ENCODE peak calls at places on chromosomes 13 and 19, in seven cellular contexts. S, L, O, Z, E, H and B are unnamed samples.
A peak's percentile ranks its signal among the peaks of the same experiment; 100 is the strongest.

GRCh38 chr13:40172149-40172591 is 494.3 kb downstream of the FOXO1 start:
- DNase-seq in S (no peak), E (no peak), Z (no peak), H (no peak), O (no peak), L (peak; percentile 58), B (no peak)

GRCh38 chr13:110341445-110342247 is 34.6 kb downstream of the COL4A2 start:
- DNase-seq in H (no peak), E (peak; percentile 5), O (no peak), S (no peak), L (no peak), Z (no peak), B (no peak)

GRCh38 chr13:99752373-99752772 is 219.2 kb downstream of the ZIC5 start:
- DNase-seq in Z (no peak), E (no peak), O (no peak), L (no peak), H (no peak), S (no peak), B (no peak)

GRCh38 chr19:52946322-52947310 is 16.1 kb downstream of the ZNF816 start:
- DNase-seq in Z (no peak), E (no peak), O (no peak), L (no peak), S (no peak), H (no peak), B (peak; percentile 9)

GRCh38 chr13:36848228-36848982 is 29.4 kb downstream of the RFXAP start:
- DNase-seq in H (peak; percentile 6), S (no peak), L (peak; percentile 27), Z (peak; percentile 44), E (peak; percentile 10), O (no peak), B (no peak)

GRCh38 chr13:50691682-50692263 is 151.7 kb downstream of the DLEU7 start:
- DNase-seq in H (no peak), Z (no peak), S (no peak), E (no peak), L (no peak), O (no peak), B (no peak)

GRCh38 chr19:18469245-18470107 is 31.5 kb upstream of the ISYNA1 start:
- DNase-seq in Z (peak; percentile 88), O (no peak), L (peak; percentile 72), E (peak; percentile 39), S (peak; percentile 44), H (peak; percentile 81), B (peak; percentile 71)

GRCh38 chr19:9032136-9032626 is 22.0 kb upstream of the MUC16 start:
- DNase-seq in E (peak; percentile 57), L (no peak), Z (peak; percentile 13), O (no peak), S (no peak), H (no peak), B (no peak)

GRCh38 chr13:70432276-70432805 is 324.1 kb upstream of the KLHL1 start:
- DNase-seq in Z (no peak), E (no peak), O (no peak), L (no peak), H (no peak), S (no peak), B (no peak)

GRCh38 chr19:51576850-51577249 is 5.8 kb downstream of the ZNF175 start:
- DNase-seq in S (no peak), H (no peak), Z (no peak), O (no peak), E (no peak), L (no peak), B (no peak)

GRCh38 chr13:110529522-110530311 is 31.8 kb downstream of the RAB20 start:
- DNase-seq in E (no peak), Z (no peak), S (no peak), L (no peak), H (no peak), O (no peak), B (no peak)

GRCh38 chr13:23447927-23448326 is 14.4 kb upstream of the SACS start:
- DNase-seq in O (peak; percentile 89), Z (no peak), S (no peak), H (no peak), L (peak; percentile 21), E (no peak), B (peak; percentile 30)

GRCh38 chr19:30249911-30250310 is 122.3 kb upstream of the ZNF536 start:
- DNase-seq in S (no peak), O (no peak), L (no peak), H (no peak), Z (no peak), E (no peak), B (peak; percentile 58)

GRCh38 chr19:50252111-50252886 is 48.9 kb downstream of the MYH14 start:
- DNase-seq in L (no peak), S (peak; percentile 40), H (peak; percentile 58), Z (peak; percentile 4), E (peak; percentile 38), O (no peak), B (no peak)

GRCh38 chr19:18091217-18091608 is 4.5 kb upstream of the IL12RB1 start:
- DNase-seq in O (no peak), H (no peak), L (no peak), E (no peak), S (peak; percentile 58), Z (no peak), B (no peak)

GRCh38 chr13:62357887-62358645 is 942.4 kb upstream of the PCDH20 start:
- DNase-seq in L (peak; percentile 67), H (peak; percentile 65), E (peak; percentile 33), O (peak; percentile 2), Z (peak; percentile 66), S (no peak), B (no peak)

GRCh38 chr13:45472171-45472705 is 7.5 kb downstream of the COG3 start:
- DNase-seq in O (no peak), H (no peak), Z (no peak), E (no peak), S (no peak), L (no peak), B (no peak)

GRCh38 chr19:17902701-17903100 is 30.1 kb upstream of the CCDC124 start:
- DNase-seq in E (no peak), S (no peak), Z (peak; percentile 4), H (no peak), O (peak; percentile 7), L (peak; percentile 76), B (peak; percentile 40)

GRCh38 chr13:49683489-49683888 is 7.8 kb downstream of the EBPL start:
- DNase-seq in L (no peak), O (no peak), S (no peak), H (no peak), Z (no peak), E (no peak), B (no peak)

GRCh38 chr13:51764184-51765141 is 39.5 kb downstream of the DHRS12 start:
- DNase-seq in H (peak; percentile 42), S (peak; percentile 36), L (no peak), E (no peak), Z (peak; percentile 93), O (peak; percentile 62), B (peak; percentile 83)

GRCh38 chr13:40697711-40698110 is 31.3 kb upstream of the FOXO1 start:
- DNase-seq in S (no peak), H (no peak), Z (no peak), E (no peak), L (no peak), O (no peak), B (no peak)

GRCh38 chr13:25190256-25190655 is 18.2 kb upstream of the AMER2 start:
- DNase-seq in L (no peak), O (no peak), Z (no peak), S (no peak), E (no peak), H (no peak), B (no peak)

GRCh38 chr13:23673354-23673753 is 103.1 kb downstream of the TNFRSF19 start:
- DNase-seq in O (peak; percentile 79), H (no peak), Z (peak; percentile 69), S (no peak), L (peak; percentile 80), E (no peak), B (peak; percentile 86)

GRCh38 chr19:3578390-3578789 is 5.6 kb downstream of the HMG20B start:
- DNase-seq in O (no peak), L (no peak), Z (no peak), E (no peak), S (no peak), H (no peak), B (no peak)

GRCh38 chr19:7376151-7376852 is 27.6 kb downstream of the ARHGEF18 start:
- DNase-seq in O (no peak), E (no peak), Z (peak; percentile 13), S (no peak), H (no peak), L (peak; percentile 59), B (no peak)

GRCh38 chr19:6588508-6589345 is 2.2 kb downstream of the CD70 start:
- DNase-seq in E (no peak), S (peak; percentile 38), L (no peak), O (no peak), Z (peak; percentile 47), H (no peak), B (no peak)

GRCh38 chr19:51690359-51691121 is 2.6 kb upstream of the SPACA6 start:
- DNase-seq in S (no peak), L (peak; percentile 59), H (peak; percentile 92), Z (peak; percentile 43), E (peak; percentile 68), O (no peak), B (peak; percentile 83)

GRCh38 chr19:1082165-1082927 is 12.8 kb downstream of the POLR2E start:
- DNase-seq in O (no peak), E (peak; percentile 30), S (no peak), H (peak; percentile 91), Z (peak; percentile 57), L (peak; percentile 98), B (peak; percentile 76)

GRCh38 chr13:33797622-33798021 is 20.3 kb upstream of the RFC3 start:
- DNase-seq in Z (peak; percentile 29), H (no peak), E (peak; percentile 67), S (no peak), L (no peak), O (no peak), B (no peak)

GRCh38 chr19:58558066-58558622 is at the start of gene UBE2M:
- DNase-seq in E (no peak), Z (no peak), S (no peak), H (peak; percentile 42), L (peak; percentile 68), O (no peak), B (no peak)

GRCh38 chr13:105278797-105279425 is 1256.6 kb downstream of the EFNB2 start:
- DNase-seq in O (no peak), L (peak; percentile 24), Z (peak; percentile 60), S (no peak), E (no peak), H (no peak), B (no peak)